ENCODE peak calls at places on chromosome 6, in ten cellular contexts. One of them, this sample, is unnamed.

GRCh38 chr6:128463942-128464341 is 56.5 kb downstream of the PTPRK start:
- DNase-seq in right lobe of liver: no peak
- DNase-seq in midbrain: no peak
- DNase-seq in GM13977: no peak
- DNase-seq in glutamatergic neuron: no peak
- DNase-seq in fibroblast of mammary gland: no peak
- DNase-seq in NCI-H524 treated with DMSO at 0.1 percent for 48 hours: no peak
- DNase-seq in NCI-H345: no peak
- DNase-seq in AG09319: no peak
- DNase-seq in nucleus accumbens: no peak
- DNase-seq in this sample: peak

GRCh38 chr6:168542301-168542700 is 101.3 kb downstream of the SMOC2 start:
- DNase-seq in midbrain: no peak
- DNase-seq in nucleus accumbens: no peak
- DNase-seq in right lobe of liver: no peak
- DNase-seq in NCI-H345: no peak
- DNase-seq in glutamatergic neuron: no peak
- DNase-seq in fibroblast of mammary gland: peak
- DNase-seq in NCI-H524 treated with DMSO at 0.1 percent for 48 hours: no peak
- DNase-seq in AG09319: no peak
- DNase-seq in GM13977: no peak
- DNase-seq in this sample: no peak

GRCh38 chr6:160088069-160088773 is 33.4 kb upstream of the SLC22A1 start:
- DNase-seq in glutamatergic neuron: peak
- DNase-seq in GM13977: no peak
- DNase-seq in fibroblast of mammary gland: peak
- DNase-seq in AG09319: peak
- DNase-seq in midbrain: peak
- DNase-seq in right lobe of liver: peak
- DNase-seq in NCI-H345: no peak
- DNase-seq in NCI-H524 treated with DMSO at 0.1 percent for 48 hours: no peak
- DNase-seq in nucleus accumbens: peak
- DNase-seq in this sample: peak

GRCh38 chr6:31689249-31690110 is 8.6 kb upstream of the LY6G5C start:
- DNase-seq in GM13977: no peak
- DNase-seq in NCI-H345: no peak
- DNase-seq in glutamatergic neuron: no peak
- DNase-seq in nucleus accumbens: no peak
- DNase-seq in midbrain: no peak
- DNase-seq in NCI-H524 treated with DMSO at 0.1 percent for 48 hours: no peak
- DNase-seq in right lobe of liver: no peak
- DNase-seq in fibroblast of mammary gland: no peak
- DNase-seq in AG09319: no peak
- DNase-seq in this sample: no peak

GRCh38 chr6:97774973-97775372 is 492.0 kb upstream of the MMS22L start:
- DNase-seq in AG09319: no peak
- DNase-seq in glutamatergic neuron: peak
- DNase-seq in midbrain: no peak
- DNase-seq in NCI-H345: no peak
- DNase-seq in right lobe of liver: no peak
- DNase-seq in fibroblast of mammary gland: no peak
- DNase-seq in nucleus accumbens: no peak
- DNase-seq in GM13977: no peak
- DNase-seq in NCI-H524 treated with DMSO at 0.1 percent for 48 hours: no peak
- DNase-seq in this sample: no peak

GRCh38 chr6:151067684-151068596 is 171.8 kb upstream of the AKAP12 start:
- DNase-seq in midbrain: peak
- DNase-seq in GM13977: no peak
- DNase-seq in fibroblast of mammary gland: peak
- DNase-seq in nucleus accumbens: no peak
- DNase-seq in NCI-H345: peak
- DNase-seq in AG09319: peak
- DNase-seq in glutamatergic neuron: no peak
- DNase-seq in NCI-H524 treated with DMSO at 0.1 percent for 48 hours: no peak
- DNase-seq in right lobe of liver: peak
- DNase-seq in this sample: peak

GRCh38 chr6:88360203-88360797 is 194.2 kb upstream of the CNR1 start:
- DNase-seq in NCI-H345: no peak
- DNase-seq in right lobe of liver: no peak
- DNase-seq in glutamatergic neuron: no peak
- DNase-seq in NCI-H524 treated with DMSO at 0.1 percent for 48 hours: no peak
- DNase-seq in midbrain: no peak
- DNase-seq in nucleus accumbens: no peak
- DNase-seq in AG09319: no peak
- DNase-seq in GM13977: no peak
- DNase-seq in fibroblast of mammary gland: peak
- DNase-seq in this sample: peak

GRCh38 chr6:435442-436307 is 44.1 kb downstream of the IRF4 start:
- DNase-seq in AG09319: no peak
- DNase-seq in GM13977: no peak
- DNase-seq in nucleus accumbens: no peak
- DNase-seq in NCI-H524 treated with DMSO at 0.1 percent for 48 hours: no peak
- DNase-seq in glutamatergic neuron: no peak
- DNase-seq in midbrain: no peak
- DNase-seq in NCI-H345: no peak
- DNase-seq in right lobe of liver: no peak
- DNase-seq in fibroblast of mammary gland: peak
- DNase-seq in this sample: no peak

GRCh38 chr6:142947702-142948480 is 2.9 kb upstream of the HIVEP2 start:
- DNase-seq in right lobe of liver: no peak
- DNase-seq in fibroblast of mammary gland: no peak
- DNase-seq in NCI-H345: no peak
- DNase-seq in NCI-H524 treated with DMSO at 0.1 percent for 48 hours: no peak
- DNase-seq in midbrain: peak
- DNase-seq in nucleus accumbens: no peak
- DNase-seq in AG09319: no peak
- DNase-seq in GM13977: peak
- DNase-seq in glutamatergic neuron: no peak
- DNase-seq in this sample: no peak

GRCh38 chr6:22222469-22222868 is 74.4 kb downstream of the PRL start:
- DNase-seq in GM13977: no peak
- DNase-seq in nucleus accumbens: no peak
- DNase-seq in glutamatergic neuron: no peak
- DNase-seq in AG09319: no peak
- DNase-seq in fibroblast of mammary gland: no peak
- DNase-seq in midbrain: no peak
- DNase-seq in NCI-H524 treated with DMSO at 0.1 percent for 48 hours: peak
- DNase-seq in right lobe of liver: no peak
- DNase-seq in NCI-H345: no peak
- DNase-seq in this sample: no peak

This sample was measured in foreskin keratinocyte.